ENCODE peak calls at places on chromosomes 5 and 9, in four cellular contexts. W, M, D and T are unnamed samples.

GRCh38 chr9:124615100-124615742 is 108.0 kb upstream of the NR5A1 start:
- DNase-seq in M (no peak), W (no peak), D (no peak), T (no peak)

GRCh38 chr9:16364347-16364746 is 506.1 kb downstream of the BNC2 start:
- DNase-seq in W (no peak), D (no peak), M (no peak), T (no peak)

GRCh38 chr9:89414670-89415069 is 83.2 kb downstream of the SEMA4D start:
- DNase-seq in D (no peak), W (no peak), M (no peak), T (no peak)

GRCh38 chr9:105401651-105402050 is 46.2 kb upstream of the FSD1L start:
- DNase-seq in W (no peak), M (no peak), D (no peak), T (no peak)

GRCh38 chr5:96374653-96375052 is 58.4 kb downstream of the PCSK1 start:
- DNase-seq in W (no peak), D (no peak), M (no peak), T (no peak)

GRCh38 chr9:128555180-128555721 is 2.9 kb downstream of the SPTAN1 start:
- DNase-seq in D (peak; percentile 34), W (no peak), M (no peak), T (peak; percentile 59)

GRCh38 chr5:11596185-11596584 is 308.1 kb downstream of the CTNND2 start:
- DNase-seq in D (no peak), M (no peak), W (no peak), T (no peak)

GRCh38 chr9:122360891-122361290 is 9.9 kb upstream of the PTGS1 start:
- DNase-seq in W (no peak), D (no peak), M (no peak), T (no peak)

GRCh38 chr5:54021413-54022155 is 288.8 kb downstream of the ARL15 start:
- DNase-seq in M (no peak), D (peak; percentile 13), W (no peak), T (no peak)

GRCh38 chr5:9196403-9197224 is 349.3 kb downstream of the SEMA5A start:
- DNase-seq in M (no peak), W (no peak), D (peak; percentile 14), T (no peak)

GRCh38 chr9:34675048-34675714 is 12.7 kb upstream of the CCL27 start:
- DNase-seq in W (peak; percentile 84), D (peak; percentile 79), M (no peak), T (peak; percentile 84)

GRCh38 chr5:78574157-78574673 is 74.4 kb downstream of the LHFPL2 start:
- DNase-seq in W (no peak), M (no peak), D (no peak), T (no peak)

GRCh38 chr5:58259685-58260152 is 200.2 kb downstream of the PLK2 start:
- DNase-seq in D (no peak), W (no peak), M (no peak), T (peak; percentile 86)

GRCh38 chr9:134236001-134236421 is 71.6 kb upstream of the RNU6ATAC start:
- DNase-seq in W (no peak), D (no peak), M (no peak), T (no peak)

GRCh38 chr5:179553006-179553405 is 2.7 kb downstream of the RUFY1 start:
- DNase-seq in D (no peak), M (no peak), W (no peak), T (no peak)

GRCh38 chr9:99135498-99135897 is 30.6 kb downstream of the TGFBR1 start:
- DNase-seq in D (no peak), M (no peak), W (no peak), T (no peak)

GRCh38 chr5:58751222-58751621 is 168.3 kb downstream of the RAB3C start:
- DNase-seq in M (no peak), D (no peak), W (peak; percentile 4), T (peak; percentile 13)

GRCh38 chr5:28391277-28391676 is 1352.9 kb upstream of the CDH9 start:
- DNase-seq in M (no peak), W (no peak), D (no peak), T (no peak)

GRCh38 chr5:14676320-14676719 is 11.8 kb downstream of the OTULIN start:
- DNase-seq in D (peak; percentile 77), M (no peak), W (no peak), T (no peak)

GRCh38 chr5:151825445-151825844 is 53.7 kb downstream of the G3BP1 start:
- DNase-seq in D (peak; percentile 57), M (peak; percentile 17), W (peak; percentile 64), T (peak; percentile 54)

GRCh38 chr9:133135193-133135745 is 14.2 kb upstream of the RALGDS start:
- DNase-seq in D (no peak), M (no peak), W (peak; percentile 44), T (peak; percentile 87)

GRCh38 chr9:108047264-108047663 is 557.7 kb upstream of the KLF4 start:
- DNase-seq in D (no peak), W (no peak), M (no peak), T (no peak)

GRCh38 chr5:172353271-172353807 is 69.8 kb upstream of the UBTD2 start:
- DNase-seq in D (no peak), M (no peak), W (no peak), T (no peak)

GRCh38 chr5:149581192-149581861 is at the start of gene ARHGEF37:
- DNase-seq in W (peak; percentile 87), D (no peak), M (no peak), T (peak; percentile 42)

DNA sequence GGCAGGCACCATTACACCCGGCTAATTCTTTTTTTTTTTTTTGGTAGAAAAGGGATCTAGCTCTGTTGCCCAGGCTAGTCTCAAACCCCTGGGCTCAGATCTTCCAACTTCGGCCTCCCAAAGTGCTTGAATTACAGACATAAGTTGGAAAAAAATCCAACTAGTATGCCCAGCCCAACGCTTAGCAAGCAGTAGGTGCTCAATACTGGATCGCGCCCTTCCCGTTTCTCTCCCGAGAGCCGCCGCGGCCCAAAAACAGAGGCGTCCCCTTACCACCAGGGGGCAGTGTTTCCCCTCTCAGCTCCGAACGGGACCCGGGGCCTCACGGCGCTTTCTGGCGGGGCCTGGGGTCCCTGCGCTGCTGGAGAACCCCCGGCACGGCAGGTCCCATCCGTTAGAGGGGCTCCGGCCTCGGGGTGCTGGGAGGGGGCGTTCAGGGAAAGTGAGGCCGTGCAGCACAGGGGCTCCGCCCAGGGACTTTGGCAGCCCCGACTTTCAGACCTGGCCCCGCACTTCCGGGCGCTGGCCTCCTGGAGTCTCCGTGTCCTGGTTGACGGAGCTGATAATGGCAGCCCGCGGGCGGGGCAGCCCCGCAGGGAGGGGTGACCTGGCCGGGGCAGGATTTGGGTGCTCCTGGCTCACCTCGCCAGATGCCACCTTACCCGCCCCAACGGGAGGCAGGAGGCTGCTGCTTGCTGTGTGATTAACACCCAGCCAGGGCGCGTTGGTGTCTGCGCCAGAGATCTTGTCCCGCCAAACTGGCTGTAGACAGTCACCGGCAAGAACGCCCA is 15.2 kb downstream of the PTGES start:
- DNase-seq in M (peak; percentile 24), D (peak; percentile 94), W (peak; percentile 94), T (peak; percentile 79)
- TF ChIP-seq EP300 in M (no peak), D (peak; percentile 25), W (no peak), T (no peak)

DNA sequence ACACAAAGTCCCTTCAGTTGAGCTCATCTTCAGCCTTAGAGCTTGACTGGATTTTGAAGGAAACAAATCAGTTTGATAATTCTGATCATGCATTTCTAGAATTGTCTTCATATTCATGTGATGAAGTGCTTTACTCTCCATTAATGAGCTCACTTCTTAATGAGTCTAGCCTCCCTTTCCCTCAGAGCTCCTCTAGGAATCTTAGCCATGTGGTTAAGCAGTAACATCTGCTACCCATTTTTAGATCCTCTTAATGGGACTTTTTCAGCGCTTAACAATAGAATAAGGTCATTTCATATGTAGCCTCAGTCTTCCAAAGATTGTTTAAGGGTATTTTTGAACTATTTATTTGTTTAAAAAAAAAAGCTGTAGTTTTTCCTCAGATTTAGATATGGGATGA is 36.9 kb upstream of the LURAP1L start:
- DNase-seq in W (no peak), D (no peak), M (no peak), T (no peak)
- TF ChIP-seq RCOR1 in W (no peak), D (no peak), M (no peak), T (no peak)

GRCh38 chr5:148224131-148224742 is 14.1 kb upstream of the MARCOL start:
- DNase-seq in D (no peak), W (no peak), M (no peak), T (no peak)
- TF ChIP-seq EP300 in D (no peak), W (no peak), M (no peak), T (no peak)

GRCh38 chr5:31939151-31939550 is 235.0 kb downstream of the GOLPH3 start:
- DNase-seq in D (no peak), W (no peak), M (no peak), T (no peak)
- TF ChIP-seq RCOR1 in D (no peak), W (no peak), M (no peak), T (no peak)

DNA sequence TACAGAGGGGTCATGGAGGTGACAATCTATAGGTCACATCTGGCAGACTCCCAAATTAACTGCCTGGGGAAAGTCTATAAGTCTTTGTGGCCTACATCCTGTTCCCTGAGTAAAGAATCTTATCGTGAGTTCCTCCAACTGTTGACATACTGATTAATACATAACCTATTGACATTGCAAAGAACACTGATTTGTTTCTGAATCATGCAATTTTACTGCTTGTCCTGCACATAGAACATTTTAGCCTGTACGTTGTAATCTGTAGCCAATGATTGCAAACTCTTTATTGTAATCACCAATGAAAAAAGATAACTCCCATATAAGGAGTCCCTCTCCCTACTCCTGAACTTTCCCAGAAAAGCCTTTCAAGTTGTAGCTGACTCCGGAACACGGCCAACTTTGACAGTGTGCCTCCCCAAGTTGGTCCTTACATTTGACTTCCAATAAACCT is 18.8 kb upstream of the OR2K2 start:
- DNase-seq in D (no peak), M (no peak), W (no peak), T (peak; percentile 40)
- TF ChIP-seq EP300 in D (no peak), M (no peak), W (no peak), T (no peak)

DNA sequence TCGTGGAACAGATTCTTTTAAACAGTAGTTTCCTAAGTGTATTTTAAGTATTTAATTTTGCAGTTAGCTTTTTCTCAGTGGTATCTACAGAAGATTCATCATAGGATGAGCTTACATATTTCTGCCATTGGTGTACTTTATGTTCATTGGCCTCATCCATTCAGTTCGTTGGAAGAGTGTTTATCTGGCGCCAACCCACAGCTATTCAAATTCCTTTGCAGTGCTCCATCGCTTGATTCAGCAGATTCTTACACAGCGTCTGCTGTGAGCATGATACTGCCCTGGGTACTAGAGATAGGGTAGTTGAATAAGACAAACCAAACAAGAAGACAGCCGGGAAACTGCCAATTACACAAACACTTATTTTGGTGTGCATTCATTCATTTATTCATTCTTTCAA is 55.1 kb downstream of the NUP214 start:
- DNase-seq in M (no peak), W (no peak), D (peak; percentile 98), T (no peak)
- TF ChIP-seq RCOR1 in M (no peak), W (no peak), D (no peak), T (no peak)

GRCh38 chr5:80487829-80488708 is at the start of gene FAM151B:
- DNase-seq in M (peak; percentile 60), D (no peak), W (peak; percentile 95), T (peak; percentile 94)
- TF ChIP-seq EP300 in M (no peak), D (no peak), W (no peak), T (no peak)